ENCODE peak calls at places on chromosome 17, in six cellular contexts. E, V, L, O, Z and I are unnamed samples. For H3K9me3, the result is how much of the 10 kb centered on the place peaks cover.

GRCh38 chr17:14352139-14352538 is 51.3 kb downstream of the HS3ST3B1 start:
- DNase-seq in E (no peak), V (no peak), L (no peak), O (no peak), Z (no peak), I (no peak)

GRCh38 chr17:34823023-34823422 is 138.2 kb downstream of the CCT6B start:
- DNase-seq in E (no peak), V (no peak), L (no peak), O (no peak), Z (no peak), I (no peak)

GRCh38 chr17:50364061-50364458 is 8.9 kb downstream of the MRPL27 start:
- DNase-seq in E (no peak), V (no peak), L (no peak), O (no peak), Z (no peak), I (no peak)

GRCh38 chr17:9200699-9201359 is 179.5 kb downstream of the NTN1 start:
- DNase-seq in E (no peak), V (no peak), L (no peak), O (no peak), Z (no peak), I (no peak)

GRCh38 chr17:5500804-5501391 is 14.5 kb downstream of the MIS12 start:
- DNase-seq in E (peak), V (peak), L (no peak), O (peak), Z (peak), I (peak)

GRCh38 chr17:37759014-37759637 is 14.3 kb upstream of the HNF1B start:
- DNase-seq in E (no peak), V (no peak), L (no peak), O (no peak), Z (no peak), I (no peak)

GRCh38 chr17:7404737-7405412 is 978 bp upstream of the TMEM256 start:
- DNase-seq in E (no peak), V (peak), L (no peak), O (peak), Z (peak), I (no peak)

GRCh38 chr17:17787568-17787967 is 49.2 kb downstream of the SREBF1 start:
- DNase-seq in E (no peak), V (no peak), L (no peak), O (no peak), Z (no peak), I (no peak)

GRCh38 chr17:50905460-50905803 is 39.3 kb upstream of the TOB1 start:
- DNase-seq in E (no peak), V (peak), L (no peak), O (peak), Z (no peak), I (no peak)

GRCh38 chr17:9206989-9207317 is 185.6 kb downstream of the NTN1 start:
- DNase-seq in E (no peak), V (no peak), L (no peak), O (no peak), Z (no peak), I (no peak)

GRCh38 chr17:47682138-47682537 is 11.8 kb upstream of the TBKBP1 start:
- DNase-seq in E (no peak), V (no peak), L (no peak), O (no peak), Z (no peak), I (no peak)
- H3K27ac ChIP-seq in E (no peak), V (no peak), L (no peak), O (no peak), Z (no peak), I (no peak)

GRCh38 chr17:64506576-64507417 is at the start of gene CEP95:
- DNase-seq in E (peak), V (peak), L (peak), O (peak), Z (peak), I (peak)

GRCh38 chr17:64507418-64507766 is 615 bp downstream of the CEP95 start:
- DNase-seq in E (peak), V (no peak), L (no peak), O (no peak), Z (no peak), I (no peak)

GRCh38 chr17:64506201-64506575 is at the start of gene DDX5:
- DNase-seq in E (no peak), V (peak), L (peak), O (peak), Z (peak), I (peak)

GRCh38 chr17:64509179-64509578 is 2.4 kb downstream of the CEP95 start:
- DNase-seq in E (no peak), V (no peak), L (no peak), O (no peak), Z (no peak), I (no peak)

GRCh38 chr17:64508683-64509082 is 1.9 kb downstream of the CEP95 start:
- DNase-seq in E (no peak), V (no peak), L (no peak), O (no peak), Z (no peak), I (no peak)
- H3K4me3 ChIP-seq in E (peak), V (no peak), L (no peak), O (no peak), Z (no peak), I (no peak)

GRCh38 chr17:28074010-28074409 is 31.5 kb downstream of the NLK start:
- DNase-seq in E (no peak), V (no peak), L (no peak), O (no peak), Z (no peak), I (no peak)

GRCh38 chr17:28071891-28072606 is 29.6 kb downstream of the NLK start:
- DNase-seq in E (no peak), V (no peak), L (no peak), O (no peak), Z (no peak), I (no peak)

GRCh38 chr17:28076138-28076537 is 33.7 kb downstream of the NLK start:
- DNase-seq in E (no peak), V (no peak), L (no peak), O (no peak), Z (no peak), I (no peak)

GRCh38 chr17:28071179-28071578 is 28.7 kb downstream of the NLK start:
- DNase-seq in E (no peak), V (no peak), L (no peak), O (no peak), Z (no peak), I (no peak)

DNA sequence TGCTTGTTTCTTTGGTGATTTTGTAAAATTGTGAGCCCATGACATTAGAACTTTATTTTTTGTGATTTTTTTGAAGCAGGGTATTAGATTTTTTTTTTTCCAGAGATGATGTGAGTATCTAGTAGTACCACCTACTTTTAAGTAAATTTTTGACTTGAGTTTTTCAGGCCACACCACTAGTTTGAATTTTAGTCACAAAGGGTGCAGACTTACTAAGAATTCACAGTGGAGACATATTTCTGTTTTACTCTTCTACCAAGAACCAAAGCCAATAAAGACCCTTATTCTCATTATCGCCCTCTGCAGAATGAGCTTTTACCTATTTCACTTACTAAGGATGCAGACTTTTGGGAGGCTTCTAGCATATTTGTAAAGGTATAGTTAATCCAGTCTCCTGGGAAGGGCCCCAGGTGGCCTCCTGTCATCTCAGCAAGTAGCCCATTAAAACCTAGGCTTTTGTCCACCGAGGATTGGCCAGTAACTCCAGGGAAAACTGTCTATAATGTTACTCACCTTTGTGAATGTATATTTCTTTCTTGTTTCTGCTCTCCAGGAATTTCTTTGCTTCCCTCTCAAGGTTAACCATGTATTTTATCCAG is 30.6 kb downstream of the NLK start:
- DNase-seq in E (no peak), V (no peak), L (no peak), O (no peak), Z (no peak), I (no peak)
- H3K9me3 ChIP-seq in E (under half), V (under half), L (under half), O (under half), Z (under half), I (under half)

GRCh38 chr17:48545022-48545376 is at the start of gene HOXB2:
- DNase-seq in E (peak), V (no peak), L (no peak), O (no peak), Z (peak), I (no peak)

GRCh38 chr17:48546924-48547838 is 2.3 kb upstream of the HOXB2 start:
- DNase-seq in E (peak), V (no peak), L (no peak), O (no peak), Z (no peak), I (no peak)

GRCh38 chr17:48547839-48548686 is 3.2 kb upstream of the HOXB2 start:
- DNase-seq in E (peak), V (no peak), L (no peak), O (no peak), Z (no peak), I (no peak)

GRCh38 chr17:48545539-48545938 is 630 bp upstream of the HOXB2 start:
- DNase-seq in E (no peak), V (no peak), L (no peak), O (no peak), Z (no peak), I (no peak)

DNA sequence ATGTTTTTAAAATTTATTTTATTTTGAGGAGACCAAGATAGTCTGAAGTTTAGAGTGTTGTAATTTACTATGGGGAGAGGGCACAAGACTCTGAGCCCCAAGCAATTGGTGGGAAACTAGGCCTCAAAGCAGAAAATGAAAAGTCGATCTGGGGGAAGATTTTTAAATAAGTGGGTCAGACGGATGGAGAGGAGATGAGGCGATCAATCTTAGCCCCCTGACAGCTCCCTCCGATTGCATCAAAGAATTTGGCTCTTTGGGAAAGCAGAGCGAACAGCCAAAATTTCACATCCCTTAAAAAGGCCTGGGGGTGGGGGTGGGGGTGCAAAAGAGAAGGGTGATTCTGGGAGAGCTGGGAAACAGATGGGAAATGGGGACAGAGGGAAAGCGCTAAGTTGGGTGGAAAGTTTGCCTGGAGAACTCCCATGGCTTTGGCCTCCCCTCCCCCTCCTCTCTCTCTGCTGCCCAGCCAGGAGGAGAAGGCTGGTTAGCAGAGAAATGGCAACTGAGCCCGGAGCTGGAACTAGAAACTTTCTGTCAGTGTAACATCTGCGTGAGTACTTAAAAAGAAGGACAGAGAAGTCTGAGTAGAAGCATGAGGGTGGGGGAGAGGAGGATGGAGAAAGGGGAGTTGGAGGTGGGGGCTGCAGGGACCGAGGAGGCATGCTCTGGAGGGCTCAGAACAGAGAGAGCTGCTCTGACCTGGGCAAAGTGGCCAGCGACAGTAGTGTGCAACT is 1.4 kb upstream of the HOXB2 start:
- DNase-seq in E (peak), V (no peak), L (no peak), O (no peak), Z (no peak), I (no peak)
- H3K27ac ChIP-seq in E (no peak), V (peak), L (peak), O (peak), Z (no peak), I (no peak)

DNA sequence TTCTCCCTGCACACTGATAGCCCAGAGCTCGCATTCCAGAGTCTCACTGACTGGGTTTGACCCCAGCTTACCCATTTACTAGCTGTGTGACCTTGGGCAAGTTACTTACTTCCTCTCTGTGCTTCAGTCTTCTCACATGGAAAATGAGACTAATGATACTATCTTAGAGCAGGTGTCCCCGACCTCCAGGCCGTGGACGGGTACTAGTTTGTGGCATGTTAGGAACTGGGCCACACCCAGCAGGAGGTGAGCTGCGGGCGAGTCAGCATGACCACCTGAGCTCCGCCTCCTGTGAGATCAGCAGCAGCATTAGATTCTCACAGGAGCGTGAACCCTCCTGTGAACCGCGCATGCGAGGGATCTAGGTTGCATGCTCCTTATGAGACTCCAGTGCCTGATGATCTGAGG is 15.8 kb downstream of the ANKFY1 start:
- DNase-seq in E (peak), V (peak), L (no peak), O (no peak), Z (no peak), I (no peak)
- H3K4me3 ChIP-seq in E (peak), V (no peak), L (no peak), O (no peak), Z (no peak), I (no peak)

GRCh38 chr17:12730931-12731521 is 58.3 kb upstream of the ARHGAP44 start:
- DNase-seq in E (no peak), V (peak), L (no peak), O (peak), Z (peak), I (peak)
- H3K9me3 ChIP-seq in E (under half), V (under half), L (under half), O (under half), Z (under half), I (under half)

GRCh38 chr17:40033339-40033738 is 18.1 kb downstream of the CSF3 start:
- DNase-seq in E (no peak), V (no peak), L (no peak), O (no peak), Z (no peak), I (no peak)

GRCh38 chr17:40028595-40028994 is 13.4 kb downstream of the CSF3 start:
- DNase-seq in E (no peak), V (no peak), L (no peak), O (no peak), Z (no peak), I (no peak)

GRCh38 chr17:40032322-40033320 is 17.4 kb downstream of the CSF3 start:
- DNase-seq in E (no peak), V (peak), L (no peak), O (no peak), Z (peak), I (no peak)

GRCh38 chr17:40034426-40035161 is 19.4 kb downstream of the CSF3 start:
- DNase-seq in E (no peak), V (no peak), L (no peak), O (no peak), Z (no peak), I (no peak)

GRCh38 chr17:40031706-40032105 is 16.5 kb downstream of the CSF3 start:
- DNase-seq in E (no peak), V (no peak), L (no peak), O (no peak), Z (no peak), I (no peak)
- H3K27ac ChIP-seq in E (peak), V (peak), L (no peak), O (no peak), Z (no peak), I (no peak)